ENCODE peak calls at places on chromosome 1, in eight cellular contexts. W is A549, R is mucosa of gallbladder, C is type B pancreatic cell, G is thoracic aorta, Q is NCI-H748 treated with DMSO at 0.1 percent for 48 hours, B is transverse colon, Y is left cardiac atrium. E is an unnamed sample.

GRCh38 chr1:58773406-58773840 is 10.4 kb downstream of the JUN start:
- DNase-seq in W (no peak), Y (peak), G (peak), Q (no peak), R (peak), C (no peak), B (peak), E (peak)

GRCh38 chr1:24502168-24503002 is at the start of gene RCAN3:
- DNase-seq in B (peak), Q (peak), R (peak), Y (peak), C (peak), G (peak), W (peak), E (peak)

GRCh38 chr1:41024953-41025352 is 3.4 kb upstream of the SLFNL1 start:
- DNase-seq in C (no peak), Y (no peak), B (no peak), Q (no peak), R (no peak), W (no peak), G (no peak), E (no peak)

GRCh38 chr1:51442198-51442597 is 76.9 kb downstream of the EPS15 start:
- DNase-seq in C (no peak), Q (no peak), Y (no peak), B (no peak), G (no peak), W (no peak), R (no peak), E (no peak)

GRCh38 chr1:203437696-203438315 is 37.8 kb upstream of the PRELP start:
- DNase-seq in W (no peak), C (no peak), R (no peak), Q (no peak), Y (no peak), B (no peak), G (no peak), E (no peak)

GRCh38 chr1:29259802-29260441 is 23.6 kb downstream of the PTPRU start:
- DNase-seq in Y (peak), G (no peak), C (no peak), R (peak), Q (no peak), B (peak), W (no peak), E (peak)

GRCh38 chr1:175969236-175969635 is 225.8 kb upstream of the TNR start:
- DNase-seq in W (no peak), R (no peak), Q (no peak), Y (no peak), G (no peak), C (no peak), B (no peak), E (no peak)

GRCh38 chr1:162007485-162007884 is 16.2 kb downstream of the OLFML2B start:
- DNase-seq in W (no peak), G (no peak), Y (no peak), Q (no peak), C (no peak), R (no peak), B (no peak), E (no peak)

E was measured in tibial nerve.